ENCODE peak calls at places on chromosome 10, in nine cellular contexts. One of them, this sample, is unnamed.

GRCh38 chr10:72133517-72133916 is 45.2 kb upstream of the SPOCK2 start:
- DNase-seq in psoas muscle: no peak
- DNase-seq in fibroblast of lung: peak; percentile 67
- DNase-seq in nephron progenitor cell: no peak
- DNase-seq in cardiac fibroblast: peak; percentile 17
- DNase-seq in natural killer cell: no peak
- DNase-seq in right atrium auricular region: no peak
- DNase-seq in transverse colon: no peak
- DNase-seq in esophagus muscularis mucosa: no peak
- DNase-seq in this sample: no peak

GRCh38 chr10:129096340-129096984 is 370.6 kb upstream of the MGMT start:
- DNase-seq in psoas muscle: no peak
- DNase-seq in fibroblast of lung: peak; percentile 100
- DNase-seq in esophagus muscularis mucosa: peak; percentile 91
- DNase-seq in right atrium auricular region: peak; percentile 60
- DNase-seq in nephron progenitor cell: no peak
- DNase-seq in transverse colon: no peak
- DNase-seq in cardiac fibroblast: peak; percentile 99
- DNase-seq in natural killer cell: no peak
- DNase-seq in this sample: no peak

GRCh38 chr10:49351669-49352068 is 44.2 kb downstream of the DRGX start:
- DNase-seq in transverse colon: no peak
- DNase-seq in nephron progenitor cell: no peak
- DNase-seq in right atrium auricular region: no peak
- DNase-seq in fibroblast of lung: no peak
- DNase-seq in natural killer cell: no peak
- DNase-seq in esophagus muscularis mucosa: peak; percentile 37
- DNase-seq in cardiac fibroblast: no peak
- DNase-seq in psoas muscle: no peak
- DNase-seq in this sample: no peak

GRCh38 chr10:17756557-17757208 is 4.7 kb downstream of the TMEM236 start:
- DNase-seq in right atrium auricular region: peak; percentile 7
- DNase-seq in natural killer cell: no peak
- DNase-seq in esophagus muscularis mucosa: no peak
- DNase-seq in psoas muscle: no peak
- DNase-seq in nephron progenitor cell: no peak
- DNase-seq in fibroblast of lung: no peak
- DNase-seq in cardiac fibroblast: peak; percentile 30
- DNase-seq in transverse colon: peak; percentile 33
- DNase-seq in this sample: no peak

GRCh38 chr10:11074536-11075267 is 57.0 kb downstream of the CELF2 start:
- DNase-seq in cardiac fibroblast: no peak
- DNase-seq in fibroblast of lung: no peak
- DNase-seq in nephron progenitor cell: no peak
- DNase-seq in natural killer cell: no peak
- DNase-seq in right atrium auricular region: no peak
- DNase-seq in psoas muscle: no peak
- DNase-seq in transverse colon: no peak
- DNase-seq in esophagus muscularis mucosa: no peak
- DNase-seq in this sample: no peak

GRCh38 chr10:124748206-124748605 is 4.0 kb upstream of the FAM53B start:
- DNase-seq in fibroblast of lung: no peak
- DNase-seq in natural killer cell: no peak
- DNase-seq in esophagus muscularis mucosa: no peak
- DNase-seq in cardiac fibroblast: no peak
- DNase-seq in right atrium auricular region: no peak
- DNase-seq in nephron progenitor cell: no peak
- DNase-seq in transverse colon: no peak
- DNase-seq in psoas muscle: no peak
- DNase-seq in this sample: no peak

GRCh38 chr10:119113805-119114732 is 10.2 kb downstream of the DENND10 start:
- DNase-seq in esophagus muscularis mucosa: no peak
- DNase-seq in psoas muscle: no peak
- DNase-seq in right atrium auricular region: no peak
- DNase-seq in nephron progenitor cell: no peak
- DNase-seq in fibroblast of lung: peak; percentile 93
- DNase-seq in natural killer cell: no peak
- DNase-seq in cardiac fibroblast: peak; percentile 96
- DNase-seq in transverse colon: no peak
- DNase-seq in this sample: no peak

GRCh38 chr10:21687197-21687993 is 153.4 kb downstream of the MLLT10 start:
- DNase-seq in transverse colon: no peak
- DNase-seq in psoas muscle: no peak
- DNase-seq in esophagus muscularis mucosa: no peak
- DNase-seq in natural killer cell: no peak
- DNase-seq in fibroblast of lung: peak; percentile 79
- DNase-seq in right atrium auricular region: no peak
- DNase-seq in nephron progenitor cell: no peak
- DNase-seq in cardiac fibroblast: no peak
- DNase-seq in this sample: no peak

GRCh38 chr10:128050117-128050516 is 76.1 kb downstream of the MKI67 start:
- DNase-seq in natural killer cell: no peak
- DNase-seq in right atrium auricular region: no peak
- DNase-seq in esophagus muscularis mucosa: no peak
- DNase-seq in psoas muscle: no peak
- DNase-seq in transverse colon: no peak
- DNase-seq in nephron progenitor cell: no peak
- DNase-seq in fibroblast of lung: no peak
- DNase-seq in cardiac fibroblast: no peak
- DNase-seq in this sample: no peak

GRCh38 chr10:128053356-128053755 is 72.9 kb downstream of the MKI67 start:
- DNase-seq in psoas muscle: no peak
- DNase-seq in esophagus muscularis mucosa: no peak
- DNase-seq in cardiac fibroblast: no peak
- DNase-seq in nephron progenitor cell: no peak
- DNase-seq in fibroblast of lung: no peak
- DNase-seq in transverse colon: peak; percentile 3
- DNase-seq in natural killer cell: no peak
- DNase-seq in right atrium auricular region: no peak
- DNase-seq in this sample: no peak

GRCh38 chr10:128050937-128051336 is 75.3 kb downstream of the MKI67 start:
- DNase-seq in natural killer cell: no peak
- DNase-seq in psoas muscle: no peak
- DNase-seq in cardiac fibroblast: peak; percentile 43
- DNase-seq in esophagus muscularis mucosa: no peak
- DNase-seq in transverse colon: no peak
- DNase-seq in fibroblast of lung: no peak
- DNase-seq in nephron progenitor cell: no peak
- DNase-seq in right atrium auricular region: no peak
- DNase-seq in this sample: no peak

GRCh38 chr10:128052696-128053095 is 73.5 kb downstream of the MKI67 start:
- DNase-seq in cardiac fibroblast: no peak
- DNase-seq in fibroblast of lung: no peak
- DNase-seq in psoas muscle: no peak
- DNase-seq in transverse colon: peak; percentile 5
- DNase-seq in esophagus muscularis mucosa: no peak
- DNase-seq in natural killer cell: no peak
- DNase-seq in right atrium auricular region: no peak
- DNase-seq in nephron progenitor cell: no peak
- DNase-seq in this sample: no peak

DNA sequence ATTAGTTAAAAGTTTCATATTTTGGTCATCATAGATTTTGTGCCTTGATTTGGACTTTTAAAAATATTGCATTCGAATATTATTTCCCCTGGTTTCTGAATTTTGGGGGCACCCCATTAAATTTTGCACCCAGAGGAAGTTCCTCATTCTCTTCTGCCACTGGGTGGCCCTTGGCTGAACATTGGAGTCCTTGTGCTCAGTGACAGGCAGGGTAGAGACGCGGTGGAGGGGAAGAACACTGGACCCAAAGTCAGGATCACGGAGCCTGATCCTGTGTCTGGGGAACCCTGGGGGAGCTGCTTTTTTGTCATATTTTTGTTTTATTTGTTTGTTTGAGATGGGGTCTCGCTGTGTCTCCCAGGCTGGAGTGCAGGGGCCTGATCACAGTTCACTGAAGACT is 74.7 kb downstream of the MKI67 start:
- DNase-seq in fibroblast of lung: no peak
- DNase-seq in psoas muscle: no peak
- DNase-seq in esophagus muscularis mucosa: no peak
- DNase-seq in natural killer cell: no peak
- DNase-seq in nephron progenitor cell: no peak
- DNase-seq in transverse colon: no peak
- DNase-seq in right atrium auricular region: no peak
- DNase-seq in cardiac fibroblast: no peak
- DNase-seq in this sample: no peak
- TF ChIP-seq CTCF in fibroblast of lung: no peak
- TF ChIP-seq CTCF in psoas muscle: no peak
- TF ChIP-seq CTCF in esophagus muscularis mucosa: no peak
- TF ChIP-seq CTCF in natural killer cell: no peak
- TF ChIP-seq CTCF in nephron progenitor cell: no peak
- TF ChIP-seq CTCF in transverse colon: no peak
- TF ChIP-seq CTCF in right atrium auricular region: no peak
- TF ChIP-seq CTCF in cardiac fibroblast: no peak
- TF ChIP-seq CTCF in this sample: no peak

GRCh38 chr10:6272126-6272525 is 69.4 kb downstream of the PFKFB3 start:
- DNase-seq in esophagus muscularis mucosa: no peak
- DNase-seq in natural killer cell: no peak
- DNase-seq in fibroblast of lung: no peak
- DNase-seq in right atrium auricular region: no peak
- DNase-seq in nephron progenitor cell: no peak
- DNase-seq in psoas muscle: no peak
- DNase-seq in transverse colon: no peak
- DNase-seq in cardiac fibroblast: no peak
- DNase-seq in this sample: no peak

GRCh38 chr10:6274040-6274439 is 71.3 kb downstream of the PFKFB3 start:
- DNase-seq in right atrium auricular region: no peak
- DNase-seq in cardiac fibroblast: peak; percentile 57
- DNase-seq in esophagus muscularis mucosa: no peak
- DNase-seq in transverse colon: no peak
- DNase-seq in fibroblast of lung: peak; percentile 71
- DNase-seq in psoas muscle: no peak
- DNase-seq in natural killer cell: no peak
- DNase-seq in nephron progenitor cell: no peak
- DNase-seq in this sample: no peak

GRCh38 chr10:6274504-6274903 is 71.8 kb downstream of the PFKFB3 start:
- DNase-seq in natural killer cell: no peak
- DNase-seq in right atrium auricular region: no peak
- DNase-seq in esophagus muscularis mucosa: no peak
- DNase-seq in cardiac fibroblast: no peak
- DNase-seq in nephron progenitor cell: no peak
- DNase-seq in psoas muscle: no peak
- DNase-seq in fibroblast of lung: no peak
- DNase-seq in transverse colon: no peak
- DNase-seq in this sample: no peak

GRCh38 chr10:6273351-6273750 is 70.6 kb downstream of the PFKFB3 start:
- DNase-seq in esophagus muscularis mucosa: no peak
- DNase-seq in transverse colon: no peak
- DNase-seq in nephron progenitor cell: no peak
- DNase-seq in psoas muscle: no peak
- DNase-seq in fibroblast of lung: no peak
- DNase-seq in right atrium auricular region: no peak
- DNase-seq in cardiac fibroblast: no peak
- DNase-seq in natural killer cell: no peak
- DNase-seq in this sample: no peak

DNA sequence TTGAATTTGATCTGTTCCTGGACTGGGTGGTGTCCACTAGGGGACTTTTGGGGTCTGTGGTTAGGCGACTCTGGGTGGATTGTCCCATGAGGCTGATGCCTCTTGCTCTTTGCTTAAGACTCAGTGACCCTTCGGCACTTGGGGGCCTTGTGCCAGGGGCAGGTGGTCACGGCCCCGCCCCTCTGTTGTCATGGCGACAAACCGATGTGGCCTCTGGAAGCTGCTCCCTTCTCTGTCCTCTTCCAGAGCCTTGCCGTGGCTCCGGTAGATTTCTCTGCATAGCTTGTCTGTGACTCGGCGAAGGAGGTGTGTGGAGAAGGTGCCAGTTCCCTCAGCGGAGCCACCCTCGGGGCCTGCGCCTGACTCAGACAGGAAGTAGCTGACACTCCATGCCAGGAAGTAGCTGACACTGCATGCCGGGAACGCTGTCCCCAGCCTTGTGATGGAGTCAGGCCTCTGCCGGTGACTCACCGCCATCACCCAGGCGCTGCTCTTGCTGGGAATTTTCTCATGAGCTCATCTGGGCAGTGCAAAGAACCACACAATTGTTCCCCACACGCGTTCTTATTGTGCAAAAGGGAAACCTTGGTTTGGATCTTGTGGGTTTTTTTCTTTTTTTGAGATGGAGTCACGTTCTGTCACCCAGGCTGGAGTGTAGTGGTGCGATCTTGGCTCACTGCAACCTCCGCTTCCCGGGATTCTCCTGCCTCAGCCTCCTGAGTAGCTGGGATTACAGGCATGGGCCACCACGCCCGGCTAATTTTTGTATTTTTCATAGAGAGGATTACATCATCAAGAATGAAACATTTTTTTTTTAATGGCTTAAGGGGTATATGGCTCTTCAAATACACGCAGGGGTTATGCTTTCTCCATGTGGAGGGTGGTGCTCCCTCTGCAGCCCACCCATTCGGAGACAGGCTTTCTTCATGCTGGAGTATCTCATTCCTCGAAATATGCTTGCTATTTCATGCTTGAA is 72.6 kb downstream of the PFKFB3 start:
- DNase-seq in psoas muscle: peak; percentile 96
- DNase-seq in esophagus muscularis mucosa: peak; percentile 98
- DNase-seq in nephron progenitor cell: peak; percentile 34
- DNase-seq in right atrium auricular region: peak; percentile 98
- DNase-seq in transverse colon: peak; percentile 80
- DNase-seq in natural killer cell: peak; percentile 73
- DNase-seq in fibroblast of lung: peak; percentile 95
- DNase-seq in cardiac fibroblast: peak; percentile 96
- DNase-seq in this sample: no peak
- TF ChIP-seq CTCF in psoas muscle: no peak
- TF ChIP-seq CTCF in esophagus muscularis mucosa: no peak
- TF ChIP-seq CTCF in nephron progenitor cell: no peak
- TF ChIP-seq CTCF in right atrium auricular region: no peak
- TF ChIP-seq CTCF in transverse colon: no peak
- TF ChIP-seq CTCF in natural killer cell: no peak
- TF ChIP-seq CTCF in fibroblast of lung: no peak
- TF ChIP-seq CTCF in cardiac fibroblast: no peak
- TF ChIP-seq CTCF in this sample: no peak

GRCh38 chr10:61643316-61643751 is 19.4 kb upstream of the CABCOCO1 start:
- DNase-seq in psoas muscle: no peak
- DNase-seq in cardiac fibroblast: peak; percentile 68
- DNase-seq in right atrium auricular region: no peak
- DNase-seq in esophagus muscularis mucosa: no peak
- DNase-seq in nephron progenitor cell: no peak
- DNase-seq in transverse colon: no peak
- DNase-seq in natural killer cell: no peak
- DNase-seq in fibroblast of lung: peak; percentile 51
- DNase-seq in this sample: no peak

GRCh38 chr10:61640876-61641275 is 21.9 kb upstream of the CABCOCO1 start:
- DNase-seq in natural killer cell: no peak
- DNase-seq in nephron progenitor cell: no peak
- DNase-seq in psoas muscle: no peak
- DNase-seq in esophagus muscularis mucosa: no peak
- DNase-seq in fibroblast of lung: no peak
- DNase-seq in cardiac fibroblast: no peak
- DNase-seq in right atrium auricular region: no peak
- DNase-seq in transverse colon: no peak
- DNase-seq in this sample: no peak

GRCh38 chr10:61642073-61642637 is 20.6 kb upstream of the CABCOCO1 start:
- DNase-seq in nephron progenitor cell: no peak
- DNase-seq in psoas muscle: no peak
- DNase-seq in right atrium auricular region: no peak
- DNase-seq in natural killer cell: no peak
- DNase-seq in cardiac fibroblast: no peak
- DNase-seq in transverse colon: no peak
- DNase-seq in fibroblast of lung: peak; percentile 31
- DNase-seq in esophagus muscularis mucosa: no peak
- DNase-seq in this sample: no peak

GRCh38 chr10:61639952-61640351 is 22.8 kb upstream of the CABCOCO1 start:
- DNase-seq in psoas muscle: no peak
- DNase-seq in transverse colon: no peak
- DNase-seq in nephron progenitor cell: no peak
- DNase-seq in cardiac fibroblast: no peak
- DNase-seq in esophagus muscularis mucosa: no peak
- DNase-seq in fibroblast of lung: no peak
- DNase-seq in right atrium auricular region: no peak
- DNase-seq in natural killer cell: no peak
- DNase-seq in this sample: no peak

DNA sequence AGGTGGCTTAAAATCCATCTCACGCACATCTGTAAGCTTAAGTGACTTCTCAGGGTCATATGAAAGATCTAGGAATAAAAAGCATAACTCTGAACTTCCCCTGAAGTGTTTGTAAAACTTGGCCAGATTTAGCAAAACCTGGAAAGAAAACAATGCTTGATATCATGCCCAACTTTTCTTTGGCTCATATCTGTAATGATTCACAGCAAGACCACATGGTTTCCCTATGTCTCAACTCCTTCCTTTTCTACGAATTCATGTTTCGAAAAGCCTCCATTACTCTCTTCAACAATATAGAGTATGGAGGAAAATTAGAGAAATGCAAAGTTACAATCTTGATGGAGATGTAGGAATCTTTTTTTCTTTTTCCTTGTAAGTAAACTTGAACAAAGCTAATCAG is 20.0 kb upstream of the CABCOCO1 start:
- DNase-seq in right atrium auricular region: no peak
- DNase-seq in natural killer cell: no peak
- DNase-seq in fibroblast of lung: peak; percentile 84
- DNase-seq in cardiac fibroblast: peak; percentile 90
- DNase-seq in nephron progenitor cell: no peak
- DNase-seq in transverse colon: no peak
- DNase-seq in psoas muscle: no peak
- DNase-seq in esophagus muscularis mucosa: no peak
- DNase-seq in this sample: no peak
- TF ChIP-seq CTCF in right atrium auricular region: no peak
- TF ChIP-seq CTCF in natural killer cell: no peak
- TF ChIP-seq CTCF in fibroblast of lung: no peak
- TF ChIP-seq CTCF in cardiac fibroblast: no peak
- TF ChIP-seq CTCF in nephron progenitor cell: no peak
- TF ChIP-seq CTCF in transverse colon: no peak
- TF ChIP-seq CTCF in psoas muscle: no peak
- TF ChIP-seq CTCF in esophagus muscularis mucosa: no peak
- TF ChIP-seq CTCF in this sample: no peak

GRCh38 chr10:8326702-8327423 is 272.4 kb downstream of the GATA3 start:
- DNase-seq in psoas muscle: no peak
- DNase-seq in right atrium auricular region: no peak
- DNase-seq in cardiac fibroblast: no peak
- DNase-seq in transverse colon: no peak
- DNase-seq in nephron progenitor cell: no peak
- DNase-seq in natural killer cell: no peak
- DNase-seq in fibroblast of lung: no peak
- DNase-seq in esophagus muscularis mucosa: no peak
- DNase-seq in this sample: no peak
- TF ChIP-seq CTCF in psoas muscle: no peak
- TF ChIP-seq CTCF in right atrium auricular region: no peak
- TF ChIP-seq CTCF in cardiac fibroblast: no peak
- TF ChIP-seq CTCF in transverse colon: no peak
- TF ChIP-seq CTCF in nephron progenitor cell: no peak
- TF ChIP-seq CTCF in natural killer cell: no peak
- TF ChIP-seq CTCF in fibroblast of lung: no peak
- TF ChIP-seq CTCF in esophagus muscularis mucosa: no peak
- TF ChIP-seq CTCF in this sample: no peak

This sample was measured in D721Med.